ENCODE peak calls at places on chromosome 19, in ten cellular contexts. One of them, this sample, is unnamed.

GRCh38 chr19:35044317-35045117 is 3.0 kb downstream of the HPN start:
- DNase-seq in NCI-H774: no peak
- DNase-seq in activated T-cell treated with anti-CD3 and anti-CD28 coated beads, Interleukin-2, amount 50 U/mL, for 72 hours: peak
- DNase-seq in EH: peak
- DNase-seq in hepatic stellate cell: peak
- DNase-seq in activated naive CD8-positive, alpha-beta T cell treated with anti-CD3 and anti-CD28 coated beads, Interleukin-2, amount 50 U/mL, for 24 hours: peak
- DNase-seq in cardiac muscle cell: peak
- DNase-seq in left ventricle myocardium superior: peak
- DNase-seq in T follicular helper cell: peak
- DNase-seq in psoas muscle: peak
- DNase-seq in this sample: peak

GRCh38 chr19:16161848-16162247 is 11.5 kb downstream of the CIB3 start:
- DNase-seq in activated T-cell treated with anti-CD3 and anti-CD28 coated beads, Interleukin-2, amount 50 U/mL, for 72 hours: no peak
- DNase-seq in hepatic stellate cell: no peak
- DNase-seq in NCI-H774: no peak
- DNase-seq in activated naive CD8-positive, alpha-beta T cell treated with anti-CD3 and anti-CD28 coated beads, Interleukin-2, amount 50 U/mL, for 24 hours: no peak
- DNase-seq in EH: peak
- DNase-seq in psoas muscle: no peak
- DNase-seq in left ventricle myocardium superior: no peak
- DNase-seq in T follicular helper cell: no peak
- DNase-seq in cardiac muscle cell: no peak
- DNase-seq in this sample: no peak

GRCh38 chr19:48674921-48675824 is 2.4 kb upstream of the NTN5 start:
- DNase-seq in hepatic stellate cell: peak
- DNase-seq in cardiac muscle cell: peak
- DNase-seq in activated T-cell treated with anti-CD3 and anti-CD28 coated beads, Interleukin-2, amount 50 U/mL, for 72 hours: peak
- DNase-seq in NCI-H774: peak
- DNase-seq in EH: peak
- DNase-seq in T follicular helper cell: peak
- DNase-seq in left ventricle myocardium superior: peak
- DNase-seq in psoas muscle: peak
- DNase-seq in activated naive CD8-positive, alpha-beta T cell treated with anti-CD3 and anti-CD28 coated beads, Interleukin-2, amount 50 U/mL, for 24 hours: peak
- DNase-seq in this sample: peak

GRCh38 chr19:12676384-12676792 is 5.3 kb downstream of the DHPS start:
- DNase-seq in activated naive CD8-positive, alpha-beta T cell treated with anti-CD3 and anti-CD28 coated beads, Interleukin-2, amount 50 U/mL, for 24 hours: peak
- DNase-seq in hepatic stellate cell: peak
- DNase-seq in cardiac muscle cell: peak
- DNase-seq in NCI-H774: peak
- DNase-seq in activated T-cell treated with anti-CD3 and anti-CD28 coated beads, Interleukin-2, amount 50 U/mL, for 72 hours: peak
- DNase-seq in left ventricle myocardium superior: peak
- DNase-seq in T follicular helper cell: peak
- DNase-seq in psoas muscle: peak
- DNase-seq in EH: peak
- DNase-seq in this sample: peak

GRCh38 chr19:7415163-7415856 is 66.6 kb downstream of the ARHGEF18 start:
- DNase-seq in activated naive CD8-positive, alpha-beta T cell treated with anti-CD3 and anti-CD28 coated beads, Interleukin-2, amount 50 U/mL, for 24 hours: no peak
- DNase-seq in hepatic stellate cell: peak
- DNase-seq in NCI-H774: no peak
- DNase-seq in T follicular helper cell: no peak
- DNase-seq in psoas muscle: no peak
- DNase-seq in left ventricle myocardium superior: no peak
- DNase-seq in activated T-cell treated with anti-CD3 and anti-CD28 coated beads, Interleukin-2, amount 50 U/mL, for 72 hours: no peak
- DNase-seq in cardiac muscle cell: no peak
- DNase-seq in EH: peak
- DNase-seq in this sample: no peak

GRCh38 chr19:46404039-46404883 is 9.1 kb downstream of the CCDC8 start:
- DNase-seq in left ventricle myocardium superior: peak
- DNase-seq in NCI-H774: no peak
- DNase-seq in EH: peak
- DNase-seq in T follicular helper cell: no peak
- DNase-seq in activated T-cell treated with anti-CD3 and anti-CD28 coated beads, Interleukin-2, amount 50 U/mL, for 72 hours: no peak
- DNase-seq in cardiac muscle cell: peak
- DNase-seq in psoas muscle: peak
- DNase-seq in hepatic stellate cell: peak
- DNase-seq in activated naive CD8-positive, alpha-beta T cell treated with anti-CD3 and anti-CD28 coated beads, Interleukin-2, amount 50 U/mL, for 24 hours: no peak
- DNase-seq in this sample: peak

GRCh38 chr19:31969955-31970545 is 375.4 kb upstream of the ZNF507 start:
- DNase-seq in T follicular helper cell: no peak
- DNase-seq in EH: no peak
- DNase-seq in NCI-H774: no peak
- DNase-seq in activated naive CD8-positive, alpha-beta T cell treated with anti-CD3 and anti-CD28 coated beads, Interleukin-2, amount 50 U/mL, for 24 hours: no peak
- DNase-seq in left ventricle myocardium superior: no peak
- DNase-seq in activated T-cell treated with anti-CD3 and anti-CD28 coated beads, Interleukin-2, amount 50 U/mL, for 72 hours: no peak
- DNase-seq in cardiac muscle cell: peak
- DNase-seq in hepatic stellate cell: no peak
- DNase-seq in psoas muscle: no peak
- DNase-seq in this sample: no peak

GRCh38 chr19:49677901-49678674 is 1.0 kb downstream of the PRMT1 start:
- DNase-seq in NCI-H774: peak
- DNase-seq in EH: peak
- DNase-seq in activated T-cell treated with anti-CD3 and anti-CD28 coated beads, Interleukin-2, amount 50 U/mL, for 72 hours: peak
- DNase-seq in cardiac muscle cell: peak
- DNase-seq in left ventricle myocardium superior: peak
- DNase-seq in psoas muscle: peak
- DNase-seq in activated naive CD8-positive, alpha-beta T cell treated with anti-CD3 and anti-CD28 coated beads, Interleukin-2, amount 50 U/mL, for 24 hours: peak
- DNase-seq in T follicular helper cell: peak
- DNase-seq in hepatic stellate cell: peak
- DNase-seq in this sample: peak

GRCh38 chr19:33891773-33892172 is 95.1 kb downstream of the KCTD15 start:
- DNase-seq in EH: no peak
- DNase-seq in psoas muscle: no peak
- DNase-seq in left ventricle myocardium superior: no peak
- DNase-seq in hepatic stellate cell: no peak
- DNase-seq in T follicular helper cell: no peak
- DNase-seq in activated naive CD8-positive, alpha-beta T cell treated with anti-CD3 and anti-CD28 coated beads, Interleukin-2, amount 50 U/mL, for 24 hours: no peak
- DNase-seq in activated T-cell treated with anti-CD3 and anti-CD28 coated beads, Interleukin-2, amount 50 U/mL, for 72 hours: no peak
- DNase-seq in cardiac muscle cell: no peak
- DNase-seq in NCI-H774: no peak
- DNase-seq in this sample: no peak

GRCh38 chr19:1691589-1692290 is 39.3 kb upstream of the TCF3 start:
- DNase-seq in activated naive CD8-positive, alpha-beta T cell treated with anti-CD3 and anti-CD28 coated beads, Interleukin-2, amount 50 U/mL, for 24 hours: no peak
- DNase-seq in activated T-cell treated with anti-CD3 and anti-CD28 coated beads, Interleukin-2, amount 50 U/mL, for 72 hours: no peak
- DNase-seq in NCI-H774: no peak
- DNase-seq in psoas muscle: no peak
- DNase-seq in cardiac muscle cell: no peak
- DNase-seq in T follicular helper cell: no peak
- DNase-seq in hepatic stellate cell: no peak
- DNase-seq in left ventricle myocardium superior: no peak
- DNase-seq in EH: no peak
- DNase-seq in this sample: no peak

GRCh38 chr19:49555600-49556411 is 24.6 kb downstream of the NOSIP start:
- DNase-seq in cardiac muscle cell: peak
- DNase-seq in hepatic stellate cell: no peak
- DNase-seq in psoas muscle: peak
- DNase-seq in activated naive CD8-positive, alpha-beta T cell treated with anti-CD3 and anti-CD28 coated beads, Interleukin-2, amount 50 U/mL, for 24 hours: peak
- DNase-seq in activated T-cell treated with anti-CD3 and anti-CD28 coated beads, Interleukin-2, amount 50 U/mL, for 72 hours: peak
- DNase-seq in NCI-H774: no peak
- DNase-seq in left ventricle myocardium superior: peak
- DNase-seq in T follicular helper cell: peak
- DNase-seq in EH: peak
- DNase-seq in this sample: peak

GRCh38 chr19:2461751-2462634 is 5.2 kb upstream of the LMNB2 start:
- DNase-seq in hepatic stellate cell: peak
- DNase-seq in cardiac muscle cell: peak
- DNase-seq in activated naive CD8-positive, alpha-beta T cell treated with anti-CD3 and anti-CD28 coated beads, Interleukin-2, amount 50 U/mL, for 24 hours: peak
- DNase-seq in left ventricle myocardium superior: peak
- DNase-seq in T follicular helper cell: peak
- DNase-seq in activated T-cell treated with anti-CD3 and anti-CD28 coated beads, Interleukin-2, amount 50 U/mL, for 72 hours: peak
- DNase-seq in psoas muscle: peak
- DNase-seq in EH: peak
- DNase-seq in NCI-H774: peak
- DNase-seq in this sample: peak

GRCh38 chr19:3324405-3324856 is 42.0 kb upstream of the NFIC start:
- DNase-seq in T follicular helper cell: peak
- DNase-seq in activated T-cell treated with anti-CD3 and anti-CD28 coated beads, Interleukin-2, amount 50 U/mL, for 72 hours: peak
- DNase-seq in activated naive CD8-positive, alpha-beta T cell treated with anti-CD3 and anti-CD28 coated beads, Interleukin-2, amount 50 U/mL, for 24 hours: peak
- DNase-seq in psoas muscle: peak
- DNase-seq in NCI-H774: peak
- DNase-seq in hepatic stellate cell: peak
- DNase-seq in EH: peak
- DNase-seq in left ventricle myocardium superior: peak
- DNase-seq in cardiac muscle cell: no peak
- DNase-seq in this sample: peak

GRCh38 chr19:42613666-42614065 is 18.9 kb upstream of the CEACAM8 start:
- DNase-seq in EH: no peak
- DNase-seq in T follicular helper cell: no peak
- DNase-seq in hepatic stellate cell: no peak
- DNase-seq in psoas muscle: no peak
- DNase-seq in activated T-cell treated with anti-CD3 and anti-CD28 coated beads, Interleukin-2, amount 50 U/mL, for 72 hours: no peak
- DNase-seq in activated naive CD8-positive, alpha-beta T cell treated with anti-CD3 and anti-CD28 coated beads, Interleukin-2, amount 50 U/mL, for 24 hours: no peak
- DNase-seq in cardiac muscle cell: no peak
- DNase-seq in left ventricle myocardium superior: no peak
- DNase-seq in NCI-H774: no peak
- DNase-seq in this sample: no peak

GRCh38 chr19:35076026-35076370 is 34.5 kb downstream of the HPN start:
- DNase-seq in cardiac muscle cell: no peak
- DNase-seq in left ventricle myocardium superior: no peak
- DNase-seq in T follicular helper cell: no peak
- DNase-seq in activated T-cell treated with anti-CD3 and anti-CD28 coated beads, Interleukin-2, amount 50 U/mL, for 72 hours: no peak
- DNase-seq in hepatic stellate cell: no peak
- DNase-seq in EH: no peak
- DNase-seq in activated naive CD8-positive, alpha-beta T cell treated with anti-CD3 and anti-CD28 coated beads, Interleukin-2, amount 50 U/mL, for 24 hours: no peak
- DNase-seq in NCI-H774: no peak
- DNase-seq in psoas muscle: no peak
- DNase-seq in this sample: no peak

GRCh38 chr19:46180701-46181385 is 32.8 kb downstream of the IGFL2 start:
- DNase-seq in left ventricle myocardium superior: no peak
- DNase-seq in NCI-H774: no peak
- DNase-seq in EH: peak
- DNase-seq in T follicular helper cell: no peak
- DNase-seq in cardiac muscle cell: no peak
- DNase-seq in activated T-cell treated with anti-CD3 and anti-CD28 coated beads, Interleukin-2, amount 50 U/mL, for 72 hours: no peak
- DNase-seq in hepatic stellate cell: no peak
- DNase-seq in psoas muscle: no peak
- DNase-seq in activated naive CD8-positive, alpha-beta T cell treated with anti-CD3 and anti-CD28 coated beads, Interleukin-2, amount 50 U/mL, for 24 hours: no peak
- DNase-seq in this sample: no peak

GRCh38 chr19:41720103-41720502 is 11.7 kb downstream of the CEACAM5 start:
- DNase-seq in cardiac muscle cell: no peak
- DNase-seq in psoas muscle: no peak
- DNase-seq in T follicular helper cell: no peak
- DNase-seq in left ventricle myocardium superior: no peak
- DNase-seq in activated T-cell treated with anti-CD3 and anti-CD28 coated beads, Interleukin-2, amount 50 U/mL, for 72 hours: no peak
- DNase-seq in activated naive CD8-positive, alpha-beta T cell treated with anti-CD3 and anti-CD28 coated beads, Interleukin-2, amount 50 U/mL, for 24 hours: no peak
- DNase-seq in EH: no peak
- DNase-seq in hepatic stellate cell: no peak
- DNase-seq in NCI-H774: no peak
- DNase-seq in this sample: no peak

GRCh38 chr19:46700704-46701103 is 16.2 kb downstream of the PRKD2 start:
- DNase-seq in cardiac muscle cell: no peak
- DNase-seq in NCI-H774: no peak
- DNase-seq in T follicular helper cell: no peak
- DNase-seq in EH: no peak
- DNase-seq in activated T-cell treated with anti-CD3 and anti-CD28 coated beads, Interleukin-2, amount 50 U/mL, for 72 hours: no peak
- DNase-seq in hepatic stellate cell: no peak
- DNase-seq in psoas muscle: no peak
- DNase-seq in left ventricle myocardium superior: no peak
- DNase-seq in activated naive CD8-positive, alpha-beta T cell treated with anti-CD3 and anti-CD28 coated beads, Interleukin-2, amount 50 U/mL, for 24 hours: no peak
- DNase-seq in this sample: no peak

GRCh38 chr19:3046621-3047306 is 15.5 kb downstream of the TLE5 start:
- DNase-seq in psoas muscle: no peak
- DNase-seq in hepatic stellate cell: no peak
- DNase-seq in activated T-cell treated with anti-CD3 and anti-CD28 coated beads, Interleukin-2, amount 50 U/mL, for 72 hours: no peak
- DNase-seq in cardiac muscle cell: peak
- DNase-seq in activated naive CD8-positive, alpha-beta T cell treated with anti-CD3 and anti-CD28 coated beads, Interleukin-2, amount 50 U/mL, for 24 hours: no peak
- DNase-seq in T follicular helper cell: no peak
- DNase-seq in left ventricle myocardium superior: peak
- DNase-seq in EH: no peak
- DNase-seq in NCI-H774: peak
- DNase-seq in this sample: peak

GRCh38 chr19:57348136-57348535 is 2.9 kb upstream of the ZNF304 start:
- DNase-seq in activated T-cell treated with anti-CD3 and anti-CD28 coated beads, Interleukin-2, amount 50 U/mL, for 72 hours: no peak
- DNase-seq in NCI-H774: no peak
- DNase-seq in EH: peak
- DNase-seq in hepatic stellate cell: peak
- DNase-seq in psoas muscle: no peak
- DNase-seq in activated naive CD8-positive, alpha-beta T cell treated with anti-CD3 and anti-CD28 coated beads, Interleukin-2, amount 50 U/mL, for 24 hours: no peak
- DNase-seq in left ventricle myocardium superior: no peak
- DNase-seq in T follicular helper cell: no peak
- DNase-seq in cardiac muscle cell: no peak
- DNase-seq in this sample: no peak